ENCODE peak calls at places on chromosomes 13 and 19, in five cellular contexts. L, O, M, K and F are unnamed samples.

GRCh38 chr19:42512743-42513304 is 15.5 kb downstream of the CEACAM1 start:
- DNase-seq in L (no peak), O (no peak), M (no peak), K (no peak), F (no peak)

GRCh38 chr13:59452189-59452588 is 711.5 kb downstream of the DIAPH3 start:
- DNase-seq in L (no peak), O (no peak), M (no peak), K (no peak), F (no peak)

GRCh38 chr13:32587774-32588165 is 1.5 kb downstream of the PDS5B start:
- DNase-seq in L (no peak), O (no peak), M (no peak), K (no peak), F (no peak)

GRCh38 chr19:4594199-4594598 is 34.7 kb upstream of the SEMA6B start:
- DNase-seq in L (no peak), O (no peak), M (no peak), K (no peak), F (no peak)

GRCh38 chr13:36536546-36536945 is 104.3 kb downstream of the CCNA1 start:
- DNase-seq in L (no peak), O (no peak), M (no peak), K (no peak), F (no peak)

GRCh38 chr19:48780684-48781391 is 25.5 kb downstream of the FGF21 start:
- DNase-seq in L (no peak), O (no peak), M (no peak), K (no peak), F (peak)

GRCh38 chr13:41751277-41751676 is 209.6 kb downstream of the VWA8 start:
- DNase-seq in L (no peak), O (peak), M (peak), K (no peak), F (no peak)

GRCh38 chr19:6412111-6412999 is 12.3 kb downstream of the KHSRP start:
- DNase-seq in L (peak), O (no peak), M (peak), K (peak), F (peak)

GRCh38 chr19:52542984-52543664 is 15.7 kb downstream of the ZNF808 start:
- DNase-seq in L (no peak), O (no peak), M (no peak), K (no peak), F (no peak)

GRCh38 chr13:47723898-47724297 is 277.2 kb downstream of the SUCLA2 start:
- DNase-seq in L (no peak), O (no peak), M (no peak), K (peak), F (no peak)
- TF ChIP-seq CTCF in L (no peak), O (no peak), M (no peak), K (no peak), F (no peak)

GRCh38 chr19:37506387-37507166 is at the start of gene ZNF793:
- DNase-seq in L (peak), O (peak), M (peak), K (peak), F (no peak)
- TF ChIP-seq CTCF in L (no peak), O (no peak), M (no peak), K (no peak), F (no peak)

GRCh38 chr13:46341112-46341711 is 45.8 kb downstream of the RUBCNL start:
- DNase-seq in L (no peak), O (no peak), M (no peak), K (no peak), F (no peak)

GRCh38 chr13:46340631-46341111 is 46.4 kb downstream of the RUBCNL start:
- DNase-seq in L (no peak), O (no peak), M (no peak), K (no peak), F (no peak)

GRCh38 chr13:46345400-46345799 is 41.7 kb downstream of the RUBCNL start:
- DNase-seq in L (no peak), O (no peak), M (no peak), K (no peak), F (no peak)

GRCh38 chr13:46343279-46343949 is 43.6 kb downstream of the RUBCNL start:
- DNase-seq in L (no peak), O (no peak), M (no peak), K (no peak), F (no peak)

GRCh38 chr13:46342538-46342937 is 44.5 kb downstream of the RUBCNL start:
- DNase-seq in L (no peak), O (no peak), M (no peak), K (no peak), F (no peak)
- TF ChIP-seq CTCF in L (no peak), O (no peak), M (no peak), K (no peak), F (no peak)

DNA sequence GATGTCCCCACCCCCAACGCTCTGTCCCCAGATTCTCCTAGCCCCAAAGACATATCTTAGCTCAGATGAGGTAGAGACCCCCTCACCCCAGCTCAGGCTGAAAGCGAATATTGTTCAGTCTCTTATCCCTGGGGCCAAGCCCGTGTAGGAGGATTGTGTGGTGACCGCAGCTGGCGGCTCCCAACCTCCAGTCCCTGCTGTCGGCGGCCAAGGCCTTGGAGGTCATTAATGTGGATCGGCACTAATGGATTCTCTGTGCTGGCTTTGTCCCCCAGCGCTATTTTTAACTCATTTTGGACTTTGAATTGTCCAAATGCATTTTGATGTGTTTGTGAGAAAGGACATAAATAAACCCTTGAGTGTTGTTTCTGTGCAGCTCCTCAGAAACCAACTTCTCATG is 124.2 kb downstream of the UQCRFS1 start:
- DNase-seq in L (no peak), O (no peak), M (no peak), K (no peak), F (no peak)
- TF ChIP-seq CTCF in L (no peak), O (no peak), M (no peak), K (no peak), F (no peak)

GRCh38 chr19:30895946-30896345 is 453.3 kb downstream of the TSHZ3 start:
- DNase-seq in L (no peak), O (no peak), M (no peak), K (peak), F (no peak)
- TF ChIP-seq CTCF in L (no peak), O (no peak), M (no peak), K (peak), F (no peak)

GRCh38 chr19:13797058-13797440 is 1.8 kb downstream of the ZSWIM4 start:
- DNase-seq in L (no peak), O (no peak), M (no peak), K (no peak), F (no peak)

GRCh38 chr19:13794752-13795589 is at the start of gene ZSWIM4:
- DNase-seq in L (peak), O (peak), M (peak), K (peak), F (peak)

GRCh38 chr19:13797870-13798269 is 2.6 kb downstream of the ZSWIM4 start:
- DNase-seq in L (no peak), O (peak), M (no peak), K (no peak), F (peak)

GRCh38 chr19:13795595-13796300 is 505 bp downstream of the ZSWIM4 start:
- DNase-seq in L (peak), O (no peak), M (peak), K (no peak), F (peak)

DNA sequence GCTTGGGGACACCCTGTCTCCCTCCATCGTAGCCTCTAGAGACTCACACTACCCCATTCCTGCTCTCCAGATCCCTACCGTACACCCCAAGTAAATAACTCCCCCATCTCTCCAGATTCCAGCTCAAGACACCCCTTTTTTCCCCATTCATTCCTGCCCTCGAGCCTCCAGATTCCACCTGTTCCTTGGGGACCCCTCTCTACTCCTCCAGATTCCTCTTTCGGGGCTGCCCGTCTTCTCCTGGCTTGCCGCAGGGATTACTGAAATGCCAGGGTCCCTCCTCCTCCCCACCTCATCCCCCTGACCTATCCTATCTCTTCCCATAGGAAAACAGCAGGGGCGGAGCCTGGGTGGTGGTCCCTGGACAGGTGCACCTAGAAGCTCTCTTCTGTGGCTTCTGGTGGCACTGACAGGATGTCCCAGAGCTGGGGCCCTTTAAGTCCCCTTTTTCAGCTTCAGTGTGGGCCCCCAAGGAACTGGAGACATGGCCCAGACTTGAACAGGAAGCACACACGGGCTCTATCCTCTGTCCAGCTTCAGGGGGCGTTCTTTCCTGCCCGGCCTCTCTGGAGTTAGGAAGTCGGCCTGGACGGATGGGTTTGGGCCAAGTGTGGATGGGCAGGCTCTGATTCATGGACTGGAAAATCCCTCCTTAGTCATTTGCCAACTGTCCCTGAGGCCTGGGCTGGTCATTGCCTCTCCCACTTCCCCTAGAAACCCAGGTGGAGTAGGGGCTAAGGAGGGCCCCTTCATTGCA is 1.2 kb downstream of the ZSWIM4 start:
- DNase-seq in L (peak), O (peak), M (no peak), K (peak), F (peak)
- TF ChIP-seq CTCF in L (peak), O (peak), M (peak), K (no peak), F (no peak)

DNA sequence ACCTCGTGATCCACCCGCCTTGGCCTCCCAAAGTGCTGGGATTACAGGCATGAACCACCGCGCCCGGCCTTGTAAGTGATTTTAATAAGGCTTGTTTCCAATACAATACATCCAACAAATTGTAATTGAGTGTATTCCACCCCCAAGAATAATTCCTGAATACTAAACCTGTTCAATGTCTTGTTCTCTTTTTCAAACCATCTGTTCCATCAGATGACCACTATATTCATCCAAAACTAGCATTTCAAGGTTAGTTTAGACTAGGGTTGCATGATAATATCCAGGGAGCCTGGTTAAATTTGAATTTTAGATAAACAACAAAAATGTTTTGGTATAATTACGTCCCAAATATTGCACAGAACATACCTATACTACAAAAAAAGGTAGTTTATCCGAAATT is 135.4 kb upstream of the WASF3 start:
- DNase-seq in L (no peak), O (no peak), M (no peak), K (no peak), F (no peak)
- TF ChIP-seq CTCF in L (no peak), O (no peak), M (no peak), K (no peak), F (no peak)

DNA sequence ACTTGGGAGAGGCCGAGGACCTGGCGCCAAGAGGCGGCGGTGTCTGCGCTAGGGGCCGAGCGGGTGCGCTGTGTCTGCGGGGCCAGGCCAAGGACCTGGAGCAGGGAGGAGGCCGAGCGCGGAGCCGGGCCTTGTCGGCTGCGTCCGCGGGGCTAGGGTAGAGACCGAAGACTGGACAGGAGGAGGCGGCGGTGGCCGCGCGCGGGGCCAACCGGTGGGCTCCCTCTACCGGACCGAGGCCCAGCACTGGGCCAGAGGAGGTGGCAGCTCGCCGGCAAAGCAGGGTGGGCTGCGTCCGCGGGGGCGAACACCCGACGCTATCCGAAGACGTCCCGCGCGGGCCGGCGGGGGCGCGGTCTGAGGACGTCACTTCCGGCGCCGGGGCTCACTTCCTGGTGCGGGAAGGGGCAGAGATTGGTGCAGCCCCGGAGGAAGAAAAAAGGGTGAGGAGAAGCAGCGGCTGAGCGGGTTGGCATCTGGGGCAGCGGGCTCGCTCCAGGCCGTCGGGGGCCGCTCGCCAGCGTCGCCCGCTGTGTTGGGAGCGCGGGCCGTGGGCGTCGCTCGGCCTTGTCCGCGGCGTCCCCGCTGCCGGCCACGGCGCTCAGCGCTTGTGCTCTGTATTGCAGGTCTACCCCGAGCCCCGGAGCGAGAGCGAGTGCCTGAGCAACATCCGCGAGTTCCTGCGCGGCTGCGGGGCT is 38.3 kb downstream of the ARHGEF7 start:
- DNase-seq in L (peak), O (peak), M (peak), K (peak), F (peak)
- TF ChIP-seq CTCF in L (no peak), O (peak), M (peak), K (peak), F (no peak)

GRCh38 chr19:3372413-3372812 is 6.0 kb downstream of the NFIC start:
- DNase-seq in L (no peak), O (no peak), M (no peak), K (no peak), F (no peak)
- TF ChIP-seq CTCF in L (no peak), O (no peak), M (no peak), K (no peak), F (no peak)